ENCODE peak calls at places on chromosomes 3 and 15, in nine cellular contexts. R, I, H, U, F, O, L, S and W are unnamed samples.

GRCh38 chr3:132399054-132399929 is 18.0 kb upstream of the DNAJC13 start:
- DNase-seq in R (peak; percentile 65), I (peak; percentile 66), H (no peak), U (no peak), F (no peak), O (peak; percentile 40), L (peak; percentile 46), S (no peak), W (peak; percentile 39)

GRCh38 chr3:53880396-53881345 is 1.3 kb downstream of the ACTR8 start:
- DNase-seq in R (no peak), I (no peak), H (no peak), U (no peak), F (no peak), O (no peak), L (no peak), S (no peak), W (no peak)

GRCh38 chr3:189103208-189103607 is 68.6 kb upstream of the TPRG1 start:
- DNase-seq in R (no peak), I (peak; percentile 43), H (no peak), U (no peak), F (no peak), O (no peak), L (no peak), S (no peak), W (no peak)

GRCh38 chr15:48086582-48086981 is 34.2 kb upstream of the SLC24A5 start:
- DNase-seq in R (no peak), I (peak; percentile 4), H (no peak), U (no peak), F (peak; percentile 59), O (no peak), L (no peak), S (no peak), W (no peak)

GRCh38 chr15:66390670-66391069 is 4.0 kb downstream of the MAP2K1 start:
- DNase-seq in R (peak; percentile 78), I (peak; percentile 67), H (no peak), U (no peak), F (no peak), O (no peak), L (peak; percentile 73), S (no peak), W (no peak)

GRCh38 chr3:13780432-13781173 is 99.3 kb downstream of the WNT7A start:
- DNase-seq in R (no peak), I (no peak), H (no peak), U (peak; percentile 42), F (no peak), O (no peak), L (no peak), S (no peak), W (no peak)

GRCh38 chr15:100703032-100703578 is 100.7 kb downstream of the ASB7 start:
- DNase-seq in R (peak; percentile 10), I (peak; percentile 20), H (no peak), U (no peak), F (no peak), O (peak; percentile 19), L (no peak), S (no peak), W (no peak)

GRCh38 chr3:77426531-77426930 is 386.6 kb downstream of the ROBO2 start:
- DNase-seq in R (no peak), I (no peak), H (no peak), U (no peak), F (no peak), O (no peak), L (no peak), S (no peak), W (no peak)

GRCh38 chr3:4524423-4524769 is 31.2 kb downstream of the ITPR1 start:
- DNase-seq in R (no peak), I (peak; percentile 82), H (no peak), U (no peak), F (no peak), O (no peak), L (no peak), S (no peak), W (no peak)

GRCh38 chr3:55476515-55476914 is 10.6 kb downstream of the WNT5A start:
- DNase-seq in R (no peak), I (peak; percentile 69), H (no peak), U (no peak), F (no peak), O (no peak), L (no peak), S (no peak), W (no peak)

GRCh38 chr15:101810451-101810850 is 1.6 kb upstream of the OR4F15 start:
- DNase-seq in R (no peak), I (no peak), H (no peak), U (no peak), F (no peak), O (no peak), L (no peak), S (no peak), W (no peak)

GRCh38 chr3:111800472-111800871 is 58.6 kb upstream of the PHLDB2 start:
- DNase-seq in R (no peak), I (peak; percentile 4), H (no peak), U (no peak), F (no peak), O (no peak), L (no peak), S (no peak), W (no peak)

GRCh38 chr3:132180337-132180791 is 136.8 kb upstream of the ACP3 start:
- DNase-seq in R (peak; percentile 58), I (peak; percentile 72), H (no peak), U (no peak), F (no peak), O (peak; percentile 31), L (peak; percentile 8), S (no peak), W (peak; percentile 19)

GRCh38 chr3:53902067-53902466 is 10.4 kb upstream of the SELENOK start:
- DNase-seq in R (no peak), I (no peak), H (no peak), U (no peak), F (no peak), O (no peak), L (no peak), S (no peak), W (no peak)

GRCh38 chr3:149307435-149307783 is 26.0 kb downstream of the TM4SF18 start:
- DNase-seq in R (no peak), I (no peak), H (no peak), U (no peak), F (no peak), O (no peak), L (peak; percentile 43), S (no peak), W (no peak)

GRCh38 chr15:62515696-62516395 is 350.8 kb upstream of the C2CD4B start:
- DNase-seq in R (no peak), I (no peak), H (no peak), U (no peak), F (no peak), O (no peak), L (no peak), S (no peak), W (no peak)

GRCh38 chr3:28972921-28973320 is 307.9 kb upstream of the RBMS3 start:
- DNase-seq in R (no peak), I (peak; percentile 14), H (no peak), U (no peak), F (no peak), O (no peak), L (no peak), S (no peak), W (no peak)

GRCh38 chr15:25345943-25346342 is 92.9 kb downstream of the UBE3A start:
- DNase-seq in R (no peak), I (peak; percentile 57), H (peak; percentile 44), U (peak; percentile 69), F (no peak), O (peak; percentile 43), L (no peak), S (peak; percentile 20), W (peak; percentile 4)

GRCh38 chr15:39976291-39977274 is 42.7 kb downstream of the EIF2AK4 start:
- DNase-seq in R (peak; percentile 79), I (no peak), H (peak; percentile 67), U (peak; percentile 79), F (peak; percentile 44), O (peak; percentile 25), L (no peak), S (no peak), W (peak; percentile 67)
- TF ChIP-seq CTCF in R (peak; percentile 72), I (no peak), H (peak; percentile 32), U (peak; percentile 52), F (peak; percentile 28), O (no peak), L (no peak), S (peak; percentile 6), W (no peak)

GRCh38 chr15:29813009-29813408 is 9.3 kb downstream of the TJP1 start:
- DNase-seq in R (no peak), I (no peak), H (no peak), U (no peak), F (no peak), O (no peak), L (no peak), S (no peak), W (no peak)

GRCh38 chr15:29815000-29815704 is 7.1 kb downstream of the TJP1 start:
- DNase-seq in R (no peak), I (peak; percentile 50), H (no peak), U (no peak), F (no peak), O (no peak), L (no peak), S (no peak), W (no peak)

GRCh38 chr15:29812384-29812694 is 9.9 kb downstream of the TJP1 start:
- DNase-seq in R (no peak), I (peak; percentile 71), H (no peak), U (no peak), F (no peak), O (no peak), L (no peak), S (no peak), W (no peak)

GRCh38 chr15:29818141-29818540 is 4.1 kb downstream of the TJP1 start:
- DNase-seq in R (no peak), I (no peak), H (no peak), U (no peak), F (no peak), O (no peak), L (no peak), S (no peak), W (no peak)

DNA sequence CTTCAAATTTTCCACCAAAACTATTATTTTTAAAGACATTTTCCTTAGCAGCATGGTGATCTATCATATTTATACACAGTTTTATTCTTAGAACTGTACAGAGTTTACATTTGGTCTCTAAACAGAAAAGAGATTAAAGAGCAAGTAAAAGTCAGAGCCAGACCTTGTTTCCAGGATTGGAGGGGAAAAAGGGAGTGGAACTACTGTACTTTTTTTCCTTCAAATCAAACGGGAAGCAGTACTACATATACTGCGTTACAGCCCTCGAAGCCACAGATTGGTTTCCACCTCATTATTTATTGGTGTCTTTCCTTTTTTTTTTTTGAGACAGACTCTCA is 6.6 kb downstream of the TJP1 start:
- DNase-seq in R (no peak), I (no peak), H (no peak), U (no peak), F (no peak), O (no peak), L (no peak), S (no peak), W (no peak)
- TF ChIP-seq CTCF in R (no peak), I (no peak), H (no peak), U (no peak), F (no peak), O (no peak), L (no peak), S (no peak), W (no peak)

GRCh38 chr15:56739964-56740640 is 6.8 kb upstream of the ZNF280D start:
- DNase-seq in R (peak; percentile 25), I (peak; percentile 9), H (no peak), U (no peak), F (no peak), O (no peak), L (peak; percentile 57), S (no peak), W (no peak)
- TF ChIP-seq CTCF in R (peak; percentile 70), I (peak; percentile 5), H (no peak), U (no peak), F (no peak), O (peak; percentile 38), L (peak; percentile 32), S (no peak), W (no peak)

GRCh38 chr15:93399121-93399520 is 310.1 kb upstream of the RGMA start:
- DNase-seq in R (no peak), I (peak; percentile 6), H (no peak), U (no peak), F (no peak), O (no peak), L (no peak), S (no peak), W (no peak)
- TF ChIP-seq CTCF in R (no peak), I (no peak), H (peak; percentile 14), U (no peak), F (no peak), O (no peak), L (no peak), S (no peak), W (no peak)